ENCODE peak calls at places on chromosomes 2 and 18, in six cellular contexts. B is tibial artery, H is nephron progenitor cell, J is dorsolateral prefrontal cortex, Q is esophagus squamous epithelium, F is PC-3. V is an unnamed sample.

GRCh38 chr18:8443505-8443904 is 165.7 kb upstream of the RAB12 start:
- DNase-seq in F (peak), J (no peak), H (no peak), B (no peak), Q (no peak), V (no peak)

GRCh38 chr2:168416555-168416954 is 39.5 kb upstream of the CERS6 start:
- DNase-seq in B (no peak), J (no peak), Q (no peak), F (no peak), H (no peak), V (no peak)

GRCh38 chr18:44626807-44627206 is 53.9 kb upstream of the SETBP1 start:
- DNase-seq in J (no peak), F (peak), H (no peak), Q (no peak), B (no peak), V (no peak)

GRCh38 chr2:210250577-210250976 is 25.3 kb upstream of the ACADL start:
- DNase-seq in B (no peak), Q (no peak), J (no peak), F (no peak), H (no peak), V (no peak)

GRCh38 chr2:205324355-205324754 is 357.9 kb upstream of the NRP2 start:
- DNase-seq in Q (no peak), F (no peak), B (no peak), J (no peak), H (no peak), V (no peak)

GRCh38 chr2:120926463-120927165 is 190.9 kb downstream of the GLI2 start:
- DNase-seq in B (no peak), H (peak), Q (no peak), J (no peak), F (no peak), V (no peak)

GRCh38 chr2:98601532-98602132 is 6.7 kb downstream of the COA5 start:
- DNase-seq in F (peak), B (no peak), J (no peak), Q (no peak), H (peak), V (peak)

GRCh38 chr2:240586919-240587800 is 626 bp downstream of the CAPN10 start:
- DNase-seq in F (peak), Q (no peak), H (peak), J (peak), B (no peak), V (no peak)

GRCh38 chr2:84959494-84960156 is 11.3 kb upstream of the KCMF1 start:
- DNase-seq in F (peak), B (peak), J (no peak), H (no peak), Q (no peak), V (no peak)

GRCh38 chr2:63818276-63818675 is 23.4 kb upstream of the UGP2 start:
- DNase-seq in H (no peak), Q (no peak), J (no peak), F (no peak), B (no peak), V (no peak)

GRCh38 chr18:9788860-9789259 is 80.8 kb downstream of the RAB31 start:
- DNase-seq in H (no peak), J (no peak), B (no peak), Q (no peak), F (no peak), V (no peak)

GRCh38 chr2:216372761-216373291 is 543 bp upstream of the MARCHF4 start:
- DNase-seq in H (no peak), J (no peak), F (peak), B (no peak), Q (no peak), V (no peak)

GRCh38 chr2:219912530-219912929 is 285.1 kb downstream of the SLC4A3 start:
- DNase-seq in Q (no peak), H (peak), B (no peak), J (no peak), F (no peak), V (no peak)

GRCh38 chr2:231399853-231400667 is 4.5 kb downstream of the B3GNT7 start:
- DNase-seq in B (no peak), F (peak), Q (no peak), H (no peak), J (no peak), V (no peak)

GRCh38 chr18:10420561-10421352 is 33.7 kb upstream of the APCDD1 start:
- DNase-seq in Q (no peak), B (no peak), H (no peak), J (no peak), F (no peak), V (no peak)

GRCh38 chr2:108215794-108216211 is 24.0 kb upstream of the SULT1C3 start:
- DNase-seq in B (peak), Q (no peak), F (peak), H (no peak), J (no peak), V (no peak)

GRCh38 chr2:171432969-171433762 is 624 bp downstream of the METTL8 start:
- DNase-seq in F (peak), H (peak), J (no peak), Q (no peak), B (no peak), V (no peak)

GRCh38 chr2:135525786-135526185 is 5.2 kb downstream of the ZRANB3 start:
- DNase-seq in B (no peak), F (no peak), H (no peak), J (no peak), Q (no peak), V (no peak)

GRCh38 chr2:240981273-240981672 is 17.1 kb upstream of the SNED1 start:
- DNase-seq in B (peak), F (no peak), H (peak), J (no peak), Q (no peak), V (no peak)

GRCh38 chr18:27378396-27379094 is 193.4 kb upstream of the CHST9 start:
- DNase-seq in J (no peak), Q (no peak), H (peak), F (peak), B (no peak), V (no peak)

GRCh38 chr18:55096261-55097026 is 137.2 kb upstream of the CCDC68 start:
- DNase-seq in B (no peak), J (peak), H (no peak), Q (no peak), F (peak), V (peak)

GRCh38 chr2:12325806-12326205 is 390.9 kb upstream of the TRIB2 start:
- DNase-seq in H (no peak), B (peak), F (peak), J (no peak), Q (no peak), V (no peak)

GRCh38 chr2:14936436-14936835 is 303.9 kb downstream of the LRATD1 start:
- DNase-seq in B (no peak), Q (no peak), H (no peak), F (no peak), J (no peak), V (no peak)

GRCh38 chr18:32822197-32822596 is 49.4 kb upstream of the KLHL14 start:
- DNase-seq in B (no peak), J (no peak), F (no peak), H (no peak), Q (no peak), V (no peak)

GRCh38 chr2:196967126-196967525 is 40.6 kb upstream of the PGAP1 start:
- DNase-seq in B (no peak), F (no peak), H (no peak), Q (no peak), J (no peak), V (no peak)

GRCh38 chr2:172134270-172134669 is 31.6 kb upstream of the DLX2 start:
- DNase-seq in Q (no peak), J (no peak), B (no peak), H (no peak), F (no peak), V (no peak)

GRCh38 chr2:135650721-135651120 is 90.9 kb upstream of the UBXN4 start:
- DNase-seq in F (peak), H (no peak), J (no peak), B (no peak), Q (no peak), V (no peak)

GRCh38 chr2:48268671-48269070 is 261.3 kb upstream of the STON1 start:
- DNase-seq in F (no peak), Q (no peak), B (no peak), H (no peak), J (no peak), V (no peak)

GRCh38 chr2:178005756-178006155 is 66.8 kb downstream of the PDE11A start:
- DNase-seq in J (no peak), F (no peak), Q (no peak), H (no peak), B (no peak), V (no peak)

GRCh38 chr2:48600917-48601316 is 16.7 kb upstream of the GTF2A1L start:
- DNase-seq in Q (no peak), J (no peak), B (no peak), H (no peak), F (peak), V (no peak)

GRCh38 chr2:47654790-47655562 is 128.0 kb upstream of the MSH6 start:
- DNase-seq in Q (no peak), F (peak), B (no peak), H (no peak), J (no peak), V (no peak)

GRCh38 chr2:40105593-40105992 is 326.5 kb upstream of the THUMPD2 start:
- DNase-seq in B (no peak), H (no peak), F (no peak), J (no peak), Q (no peak), V (no peak)

GRCh38 chr18:8389391-8390340 is 219.6 kb upstream of the RAB12 start:
- DNase-seq in J (no peak), H (peak), Q (no peak), B (peak), F (peak), V (peak)

GRCh38 chr2:80489718-80490117 is 185.2 kb upstream of the LRRTM1 start:
- DNase-seq in Q (no peak), F (peak), B (no peak), H (no peak), J (no peak), V (no peak)

GRCh38 chr2:37573406-37573805 is 98.0 kb downstream of the CDC42EP3 start:
- DNase-seq in Q (no peak), J (no peak), H (no peak), F (peak), B (no peak), V (no peak)

GRCh38 chr18:5640939-5641338 is 97.1 kb upstream of the EPB41L3 start:
- DNase-seq in J (no peak), Q (no peak), B (no peak), H (no peak), F (no peak), V (no peak)

GRCh38 chr2:11562011-11562410 is 28.2 kb downstream of the GREB1 start:
- DNase-seq in B (no peak), J (no peak), F (no peak), H (no peak), Q (no peak), V (no peak)

GRCh38 chr2:241904791-241905710 is 35.5 kb downstream of the RTP5 start:
- DNase-seq in J (no peak), F (no peak), B (no peak), H (no peak), Q (no peak), V (no peak)

GRCh38 chr2:73838889-73839539 is 10.3 kb downstream of the STAMBP start:
- DNase-seq in J (no peak), B (no peak), Q (no peak), H (no peak), F (peak), V (no peak)

GRCh38 chr2:73842739-73843019 is 13.9 kb downstream of the STAMBP start:
- DNase-seq in Q (no peak), B (no peak), H (no peak), F (peak), J (no peak), V (no peak)

GRCh38 chr2:73841912-73842738 is 13.4 kb downstream of the STAMBP start:
- DNase-seq in F (no peak), J (no peak), H (no peak), B (no peak), Q (no peak), V (no peak)

GRCh38 chr2:73837847-73838585 is 9.3 kb downstream of the STAMBP start:
- DNase-seq in Q (no peak), F (no peak), H (no peak), J (no peak), B (no peak), V (no peak)

GRCh38 chr2:73839653-73840411 is 11.1 kb downstream of the STAMBP start:
- DNase-seq in H (no peak), Q (no peak), F (no peak), J (no peak), B (no peak), V (no peak)
- TF ChIP-seq CTCF in H (no peak), Q (no peak), F (peak), J (no peak), B (no peak), V (no peak)

GRCh38 chr2:105082107-105082506 is 44.2 kb downstream of the MRPS9 start:
- DNase-seq in F (no peak), Q (no peak), J (no peak), H (no peak), B (no peak), V (no peak)

GRCh38 chr2:105085525-105085924 is 47.7 kb downstream of the MRPS9 start:
- DNase-seq in J (no peak), Q (no peak), F (peak), H (no peak), B (no peak), V (no peak)

GRCh38 chr2:105076121-105076520 is 38.3 kb downstream of the MRPS9 start:
- DNase-seq in F (no peak), J (no peak), B (no peak), Q (no peak), H (no peak), V (no peak)

GRCh38 chr2:105078906-105079305 is 41.0 kb downstream of the MRPS9 start:
- DNase-seq in B (no peak), F (no peak), J (no peak), H (no peak), Q (no peak), V (no peak)

DNA sequence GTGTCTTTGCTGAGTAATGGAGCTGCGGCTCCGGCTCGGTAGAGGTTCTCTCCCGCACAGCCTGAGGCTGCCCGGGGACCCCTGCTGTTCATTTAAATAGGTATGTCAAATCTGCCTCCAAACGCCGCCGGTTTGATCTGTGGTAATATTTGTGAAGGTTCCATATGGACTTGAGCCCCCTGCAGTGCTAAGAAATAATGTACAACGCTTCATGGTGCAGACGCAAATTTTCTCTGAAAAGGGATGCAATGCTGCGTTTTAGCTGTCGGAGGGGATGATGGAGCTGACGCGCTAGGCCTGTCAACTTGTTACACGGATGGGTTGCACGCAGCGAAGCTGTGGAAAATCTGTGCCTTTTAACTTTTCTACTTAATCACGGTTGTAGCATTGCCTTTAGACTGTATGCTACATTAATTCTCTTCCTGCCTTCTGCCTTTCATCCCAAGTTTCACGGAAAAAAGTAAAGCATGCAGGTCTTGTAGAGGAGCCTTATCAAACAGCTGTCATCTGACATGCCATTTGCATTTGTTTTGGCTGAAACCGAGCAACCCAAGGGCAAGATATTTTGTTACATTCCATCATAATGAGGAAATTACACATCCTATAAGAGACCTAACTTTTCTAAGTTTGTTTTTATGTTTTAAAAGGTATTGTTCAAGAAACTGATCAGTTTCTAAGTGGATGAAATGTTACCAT is 43.3 kb downstream of the MRPS9 start:
- DNase-seq in F (no peak), H (peak), B (no peak), Q (no peak), J (no peak), V (no peak)
- TF ChIP-seq CTCF in F (no peak), H (no peak), B (no peak), Q (no peak), J (no peak), V (no peak)

GRCh38 chr2:99821039-99821438 is 321.4 kb downstream of the AFF3 start:
- DNase-seq in H (no peak), F (peak), Q (no peak), J (no peak), B (no peak), V (no peak)
- TF ChIP-seq CTCF in H (no peak), F (peak), Q (no peak), J (no peak), B (no peak), V (no peak)

DNA sequence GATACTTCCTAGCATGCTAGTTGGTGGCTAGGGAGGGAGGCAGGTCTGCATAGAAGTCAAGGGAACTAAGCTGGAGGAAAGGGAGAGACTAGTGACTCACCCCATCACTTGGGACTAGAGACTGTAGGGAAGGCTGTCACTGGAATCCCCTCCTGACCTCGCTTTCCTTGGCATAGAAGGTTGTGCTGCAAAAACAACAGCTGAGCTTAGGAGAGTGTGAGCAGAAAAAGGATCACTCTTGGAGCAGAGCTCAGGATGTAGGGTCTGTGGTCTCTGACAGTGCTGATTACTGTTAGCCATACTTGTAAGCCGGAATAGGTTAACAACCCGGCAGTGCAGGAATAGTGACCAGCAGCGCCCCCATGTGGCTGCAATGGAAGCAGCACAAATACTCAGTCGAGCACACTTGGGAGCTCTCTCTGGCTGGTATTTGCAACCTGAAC is 66.9 kb upstream of the SMAD2 start:
- DNase-seq in J (no peak), F (no peak), H (peak), B (no peak), Q (no peak), V (no peak)
- TF ChIP-seq CTCF in J (peak), F (peak), H (peak), B (no peak), Q (peak), V (peak)

DNA sequence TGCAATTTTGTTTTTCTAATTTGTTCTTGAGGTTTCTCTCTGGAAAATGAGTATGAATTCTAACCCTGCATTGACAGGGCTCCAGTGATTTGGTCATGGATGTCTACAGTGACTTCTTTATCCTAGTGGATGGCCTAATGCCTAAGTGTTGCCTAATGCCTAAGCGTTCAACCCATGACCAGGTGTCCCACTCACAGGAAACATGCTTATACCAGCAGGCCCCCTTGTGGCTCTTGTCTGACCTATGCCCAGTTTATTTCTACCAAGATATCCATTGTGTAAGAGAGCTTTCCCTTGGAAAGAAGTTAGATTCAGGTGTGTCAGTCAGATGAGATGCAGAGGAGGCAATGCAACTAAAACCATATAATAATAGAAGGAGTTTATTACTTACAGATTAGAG is 77.8 kb upstream of the HNMT start:
- DNase-seq in Q (no peak), F (peak), H (no peak), J (no peak), B (no peak), V (peak)
- TF ChIP-seq CTCF in Q (no peak), F (peak), H (no peak), J (no peak), B (no peak), V (no peak)

GRCh38 chr2:217920879-217921603 is 81.8 kb downstream of the TNS1 start:
- DNase-seq in J (no peak), H (no peak), B (peak), F (no peak), Q (no peak), V (no peak)

GRCh38 chr2:217923007-217923686 is 79.6 kb downstream of the TNS1 start:
- DNase-seq in J (no peak), F (no peak), B (no peak), H (no peak), Q (no peak), V (no peak)

GRCh38 chr2:217919781-217920351 is 82.9 kb downstream of the TNS1 start:
- DNase-seq in B (peak), Q (no peak), J (no peak), F (no peak), H (no peak), V (no peak)

GRCh38 chr2:217924346-217924901 is 78.4 kb downstream of the TNS1 start:
- DNase-seq in B (no peak), Q (no peak), J (no peak), F (no peak), H (no peak), V (no peak)

DNA sequence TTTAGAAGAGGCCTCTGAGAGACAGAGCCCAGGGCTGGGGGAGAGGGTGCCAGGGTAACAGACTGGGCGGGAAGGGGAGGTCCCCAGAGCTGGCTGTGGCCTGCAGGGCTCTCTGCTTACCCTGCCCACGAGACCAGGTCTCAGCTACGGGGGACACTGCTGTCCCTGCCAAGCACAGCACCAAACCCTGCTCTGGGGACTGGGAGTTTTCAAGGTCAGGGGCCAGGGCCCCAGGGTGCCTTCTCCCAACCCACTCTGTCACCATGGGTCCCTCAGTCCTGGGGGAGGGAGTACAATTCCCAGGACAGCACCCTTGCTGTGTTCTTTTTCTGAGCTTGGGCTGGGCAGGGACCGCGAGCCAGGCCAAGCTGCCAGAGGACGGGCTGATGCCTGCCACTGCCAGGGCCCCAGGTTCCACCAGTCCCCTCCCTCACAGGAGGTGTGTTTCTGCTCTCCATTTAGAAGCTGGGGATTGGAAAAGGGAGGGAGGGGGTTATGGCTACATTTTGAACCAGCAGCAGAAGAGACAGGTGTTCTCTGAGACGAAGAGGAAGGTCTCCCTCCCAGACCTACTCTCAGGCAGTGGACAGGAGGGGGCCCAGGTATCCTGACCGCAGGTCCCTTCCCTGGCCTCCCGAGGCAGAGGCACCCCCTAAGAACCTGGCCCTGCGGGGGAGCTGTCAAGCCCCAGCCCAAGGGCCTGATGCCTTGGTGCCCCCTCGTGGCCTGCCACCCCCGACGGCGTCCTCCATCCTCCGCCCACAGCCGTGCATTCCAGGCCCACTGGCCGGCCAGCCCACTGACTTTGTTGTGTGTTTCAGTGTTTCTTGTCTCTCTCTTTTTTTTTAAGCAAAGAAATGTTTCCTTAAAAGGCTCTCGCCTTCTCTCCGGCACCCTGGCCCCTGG is 80.4 kb downstream of the TNS1 start:
- DNase-seq in F (no peak), H (peak), Q (no peak), J (no peak), B (peak), V (no peak)
- TF ChIP-seq CTCF in F (no peak), H (no peak), Q (no peak), J (peak), B (no peak), V (no peak)